ENCODE peak calls at places on chromosomes 1 and 21, in five cellular contexts. Q is brain microvascular endothelial cell, X is right atrium auricular region, T is mesendoderm, U is heart left ventricle. E is an unnamed sample. For H3K36me3, the result is how much of the 10 kb centered on the place peaks cover.

GRCh38 chr1:21574464-21575151 is 65.4 kb downstream of the ALPL start:
- DNase-seq in Q (peak), X (peak), T (peak), U (peak), E (peak)

GRCh38 chr1:6587261-6588005 is 7.6 kb downstream of the ZBTB48 start:
- DNase-seq in Q (no peak), X (no peak), T (no peak), U (peak), E (no peak)

GRCh38 chr1:110800079-110800478 is 72.9 kb upstream of the CD53 start:
- DNase-seq in Q (no peak), X (no peak), T (no peak), U (no peak), E (no peak)

GRCh38 chr1:160058087-160058486 is 11.9 kb downstream of the KCNJ10 start:
- DNase-seq in Q (no peak), X (no peak), T (peak), U (no peak), E (no peak)

GRCh38 chr1:10598088-10598712 is 123.5 kb downstream of the PEX14 start:
- DNase-seq in Q (no peak), X (no peak), T (no peak), U (no peak), E (peak)

GRCh38 chr1:151716771-151717631 is at the start of gene CELF3:
- DNase-seq in Q (no peak), X (no peak), T (peak), U (no peak), E (peak)

GRCh38 chr1:100400332-100400933 is 48.1 kb downstream of the CDC14A start:
- DNase-seq in Q (no peak), X (no peak), T (peak), U (peak), E (no peak)

GRCh38 chr1:235227414-235227813 is 66.4 kb upstream of the RBM34 start:
- DNase-seq in Q (no peak), X (no peak), T (no peak), U (no peak), E (no peak)

GRCh38 chr21:33101300-33102005 is 31.5 kb downstream of the OLIG1 start:
- DNase-seq in Q (no peak), X (no peak), T (no peak), U (no peak), E (no peak)

GRCh38 chr1:222420621-222421020 is 127.3 kb downstream of the HHIPL2 start:
- DNase-seq in Q (no peak), X (no peak), T (no peak), U (no peak), E (no peak)

GRCh38 chr1:90505806-90506205 is 211.3 kb downstream of the BARHL2 start:
- DNase-seq in Q (no peak), X (no peak), T (no peak), U (no peak), E (peak)

GRCh38 chr1:157124855-157125254 is 13.3 kb downstream of the ETV3 start:
- DNase-seq in Q (no peak), X (no peak), T (no peak), U (no peak), E (no peak)
- H3K36me3 ChIP-seq in Q (under half), X (half or more), T (under half), U (half or more), E (under half)

GRCh38 chr1:161220002-161220401 is 3.4 kb downstream of the APOA2 start:
- DNase-seq in Q (no peak), X (no peak), T (no peak), U (no peak), E (no peak)

GRCh38 chr1:161219078-161219892 is 4.1 kb downstream of the APOA2 start:
- DNase-seq in Q (no peak), X (no peak), T (no peak), U (no peak), E (no peak)

GRCh38 chr1:161218301-161219077 is 3.4 kb downstream of the FCER1G start:
- DNase-seq in Q (no peak), X (no peak), T (no peak), U (no peak), E (no peak)

GRCh38 chr1:161216945-161217712 is 2.0 kb downstream of the FCER1G start:
- DNase-seq in Q (peak), X (peak), T (no peak), U (no peak), E (no peak)

DNA sequence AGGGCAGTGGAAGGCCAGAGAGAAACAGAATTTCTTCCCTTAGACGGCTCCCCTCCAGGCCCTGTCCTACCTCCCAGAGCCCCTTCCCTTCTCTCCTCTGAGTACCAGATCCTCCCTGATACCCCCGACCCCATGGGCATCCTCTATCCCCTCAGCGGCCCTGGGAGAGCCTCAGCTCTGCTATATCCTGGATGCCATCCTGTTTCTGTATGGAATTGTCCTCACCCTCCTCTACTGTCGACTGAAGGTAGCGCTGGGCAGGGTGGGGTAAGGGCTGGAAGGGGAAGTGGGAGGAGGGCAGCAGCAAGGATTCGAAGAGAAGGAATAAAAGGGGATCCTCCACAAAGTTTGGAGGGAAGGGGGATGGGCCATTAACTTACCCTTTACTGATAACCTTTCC is 2.7 kb downstream of the FCER1G start:
- DNase-seq in Q (no peak), X (no peak), T (no peak), U (no peak), E (no peak)
- H3K4me3 ChIP-seq in Q (no peak), X (peak), T (no peak), U (no peak), E (no peak)

GRCh38 chr1:23448846-23449245 is 24.3 kb upstream of the TCEA3 start:
- DNase-seq in Q (peak), X (no peak), T (no peak), U (no peak), E (no peak)
- H3K36me3 ChIP-seq in Q (under half), X (under half), T (under half), U (under half), E (under half)

DNA sequence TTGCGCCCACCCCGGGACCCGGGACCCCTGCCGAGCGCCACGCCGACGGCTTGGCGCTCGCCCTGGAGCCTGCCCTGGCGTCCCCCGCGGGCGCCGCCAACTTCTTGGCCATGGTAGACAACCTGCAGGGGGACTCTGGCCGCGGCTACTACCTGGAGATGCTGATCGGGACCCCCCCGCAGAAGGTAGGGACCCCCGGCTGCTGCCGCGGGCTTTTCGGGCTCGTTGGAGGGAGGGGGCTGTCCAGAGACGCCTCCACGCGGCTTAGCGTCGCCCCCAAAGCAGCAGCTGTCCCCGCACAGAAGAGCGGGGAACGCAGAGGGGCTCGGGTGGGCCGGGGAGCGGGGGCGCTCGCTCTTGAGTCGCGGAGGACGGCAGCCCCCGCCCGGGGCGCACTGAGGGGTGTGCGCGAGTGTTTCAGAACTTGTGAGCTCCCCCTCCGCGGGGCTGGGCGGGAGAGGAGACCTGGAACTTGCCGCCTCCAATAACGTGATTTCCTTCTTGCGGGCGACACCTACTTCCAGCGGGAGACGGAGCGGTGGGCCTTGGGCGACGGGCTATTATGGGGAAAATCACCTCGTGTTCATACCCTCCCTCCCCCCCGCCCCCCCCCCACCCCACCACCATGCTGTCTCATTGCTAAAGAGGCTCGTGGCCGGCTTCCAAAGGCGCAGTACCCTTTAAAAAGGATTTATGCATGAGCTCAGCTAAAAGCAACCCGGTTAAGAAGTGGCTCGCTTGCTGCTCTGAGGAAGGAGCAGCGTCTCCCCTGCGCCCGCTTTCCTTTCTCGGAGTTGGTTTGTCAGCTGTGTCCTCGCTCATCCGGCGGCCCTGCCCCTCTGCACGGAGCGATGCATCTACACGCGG is 664 bp downstream of the BACE2 start:
- DNase-seq in Q (peak), X (peak), T (peak), U (peak), E (no peak)
- H3K4me3 ChIP-seq in Q (peak), X (peak), T (peak), U (peak), E (no peak)

GRCh38 chr1:225863167-225863566 is 19.0 kb downstream of the TMEM63A start:
- DNase-seq in Q (no peak), X (no peak), T (no peak), U (no peak), E (no peak)
- H3K36me3 ChIP-seq in Q (under half), X (half or more), T (under half), U (half or more), E (under half)